ENCODE peak calls at places on chromosomes 2 and 18, in five cellular contexts. K is epithelial cell of proximal tubule, B is cardiac muscle cell, T is Caco-2, S is Panc1. A is an unnamed sample.

GRCh38 chr2:30756051-30756719 is 51.1 kb downstream of the CAPN13 start:
- DNase-seq in T (peak), S (no peak), B (peak), K (no peak), A (peak)

GRCh38 chr18:59646228-59646945 is 50.8 kb downstream of the CCBE1 start:
- DNase-seq in T (no peak), S (no peak), B (no peak), K (no peak), A (no peak)

GRCh38 chr2:109052922-109053321 is 63.9 kb upstream of the EDAR start:
- DNase-seq in T (no peak), B (no peak), S (no peak), K (no peak), A (no peak)

GRCh38 chr2:221642447-221642846 is 70.3 kb upstream of the EPHA4 start:
- DNase-seq in K (no peak), T (no peak), B (no peak), S (no peak), A (no peak)

GRCh38 chr18:31274915-31275314 is 43.0 kb upstream of the DSG1 start:
- DNase-seq in K (peak), S (no peak), B (peak), T (no peak), A (peak)

GRCh38 chr18:9599328-9599727 is 15.0 kb downstream of the PPP4R1 start:
- DNase-seq in K (no peak), T (no peak), S (no peak), B (no peak), A (no peak)

GRCh38 chr2:23562143-23562542 is 177.2 kb downstream of the KLHL29 start:
- DNase-seq in T (no peak), B (no peak), S (no peak), K (no peak), A (no peak)

GRCh38 chr2:163719278-163719677 is 16.5 kb downstream of the FIGN start:
- DNase-seq in T (no peak), K (no peak), B (no peak), S (no peak), A (no peak)

GRCh38 chr2:216651370-216651881 is 18.2 kb downstream of the IGFBP2 start:
- DNase-seq in S (no peak), B (peak), K (no peak), T (no peak), A (no peak)

GRCh38 chr18:3607309-3608098 is 157.5 kb downstream of the TGIF1 start:
- DNase-seq in K (no peak), T (peak), B (no peak), S (no peak), A (no peak)

GRCh38 chr2:54258171-54258570 is 2.1 kb upstream of the TSPYL6 start:
- DNase-seq in B (peak), T (no peak), K (no peak), S (no peak), A (no peak)

GRCh38 chr2:35298493-35298892 is 1057.1 kb upstream of the CRIM1 start:
- DNase-seq in B (peak), T (no peak), K (peak), S (no peak), A (no peak)

GRCh38 chr2:217313386-217313785 is 453.5 kb upstream of the TNP1 start:
- DNase-seq in B (no peak), S (no peak), K (no peak), T (no peak), A (no peak)

GRCh38 chr2:99810241-99810640 is 320.4 kb upstream of the REV1 start:
- DNase-seq in K (no peak), B (no peak), S (no peak), T (peak), A (peak)

GRCh38 chr18:48896875-48897511 is 53.8 kb downstream of the SMAD7 start:
- DNase-seq in B (no peak), K (no peak), T (no peak), S (no peak), A (no peak)

GRCh38 chr2:81324046-81324445 is 1019.5 kb upstream of the LRRTM1 start:
- DNase-seq in K (peak), S (no peak), B (peak), T (peak), A (peak)

GRCh38 chr18:68229351-68229750 is 485.6 kb downstream of the TMX3 start:
- DNase-seq in B (no peak), K (no peak), T (no peak), S (no peak), A (peak)

GRCh38 chr2:98394595-98395153 is 48.4 kb downstream of the CNGA3 start:
- DNase-seq in K (no peak), S (no peak), B (peak), T (no peak), A (no peak)

GRCh38 chr2:62724886-62725711 is 19.6 kb downstream of the EHBP1 start:
- DNase-seq in T (peak), B (no peak), S (no peak), K (no peak), A (no peak)

GRCh38 chr2:90207454-90208058 is 1516.1 kb downstream of the RPIA start:
- DNase-seq in B (peak), S (no peak), K (peak), T (peak), A (no peak)

GRCh38 chr2:233692648-233693047 is at the start of gene UGT1A6:
- DNase-seq in S (no peak), B (no peak), T (no peak), K (no peak), A (no peak)

GRCh38 chr2:176795823-176796222 is 416.8 kb upstream of the HNRNPA3 start:
- DNase-seq in B (no peak), T (no peak), S (no peak), K (no peak), A (no peak)

GRCh38 chr2:207632575-207633492 is 7.6 kb upstream of the METTL21A start:
- DNase-seq in K (peak), T (peak), B (peak), S (no peak), A (no peak)

GRCh38 chr2:23160006-23160405 is 225.0 kb upstream of the KLHL29 start:
- DNase-seq in S (no peak), T (no peak), K (no peak), B (no peak), A (no peak)

GRCh38 chr2:237964578-237965404 is 2.0 kb upstream of the UBE2F start:
- DNase-seq in B (peak), K (no peak), T (no peak), S (no peak), A (no peak)

GRCh38 chr2:237966565-237967462 is at the start of gene UBE2F:
- DNase-seq in B (peak), S (peak), K (peak), T (peak), A (peak)

GRCh38 chr2:237966250-237966564 is 607 bp upstream of the UBE2F start:
- DNase-seq in S (no peak), K (no peak), B (no peak), T (no peak), A (no peak)

GRCh38 chr2:237967463-237967871 is 653 bp downstream of the UBE2F start:
- DNase-seq in B (peak), S (no peak), K (no peak), T (peak), A (no peak)

DNA sequence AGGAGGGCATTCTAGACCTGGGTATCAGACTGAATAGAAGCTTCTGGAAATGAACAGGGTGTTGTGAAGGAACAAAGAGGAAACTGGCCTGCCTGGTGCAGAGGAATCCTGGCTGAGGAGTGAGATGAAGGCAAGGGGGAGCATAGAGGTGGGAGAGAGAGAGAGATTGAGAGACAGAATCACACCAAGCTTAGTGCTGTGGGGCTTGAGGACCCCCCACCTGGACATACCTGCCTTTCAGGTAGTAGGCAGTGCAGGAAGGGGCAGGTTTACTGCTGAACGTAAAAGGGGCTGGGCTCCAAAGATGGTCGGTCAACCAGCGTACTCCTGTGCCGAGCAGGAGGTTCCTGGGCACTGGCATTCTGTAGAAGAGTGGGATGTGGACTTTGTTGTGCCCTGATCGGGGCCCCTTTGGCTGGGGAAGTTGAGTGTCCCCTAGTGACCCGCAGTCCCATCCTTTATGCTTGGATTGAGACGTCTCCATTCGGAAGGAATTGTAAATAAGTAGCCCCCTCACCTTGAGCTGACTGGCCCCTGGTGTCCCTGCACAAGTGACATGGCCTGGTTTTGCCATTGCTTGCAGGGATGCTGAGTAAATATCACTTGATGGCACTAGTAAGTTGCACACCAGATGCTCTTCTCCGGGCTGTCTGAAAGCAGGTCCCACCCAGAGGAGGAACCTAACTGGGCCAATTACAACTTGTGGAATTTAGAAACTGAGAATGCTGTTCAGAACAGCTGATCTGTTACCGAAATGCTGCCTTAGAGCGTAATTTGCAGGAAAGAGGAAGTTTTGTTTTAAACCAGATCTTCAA is 1.4 kb downstream of the UBE2F start:
- DNase-seq in K (peak), S (no peak), T (no peak), B (peak), A (peak)
- H3K4me3 ChIP-seq in K (peak), S (peak), T (peak), B (peak), A (peak)

DNA sequence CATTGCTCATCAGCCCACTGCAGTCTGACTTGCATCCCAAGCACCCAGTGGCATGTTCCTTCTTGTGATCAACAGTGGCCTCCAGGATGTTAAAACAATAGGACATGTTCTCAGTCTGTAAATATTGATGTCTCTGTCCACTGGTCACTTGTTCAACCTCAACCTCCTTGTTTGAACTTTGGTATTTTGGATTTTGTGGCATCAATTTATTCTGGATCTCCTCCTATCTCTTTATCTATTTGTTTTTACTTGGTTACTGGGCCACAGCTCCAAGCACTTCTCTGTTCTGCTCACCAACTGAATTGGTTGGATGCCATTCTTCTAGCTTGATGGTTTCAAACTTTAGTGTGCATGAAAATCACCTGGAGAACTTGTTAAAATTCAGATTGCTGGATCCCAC is 1414.8 kb upstream of the CELF4 start:
- DNase-seq in S (no peak), T (no peak), B (no peak), K (no peak), A (peak)
- TF ChIP-seq CTCF in S (no peak), T (no peak), B (no peak), K (no peak), A (no peak)

GRCh38 chr2:8513601-8514273 is 168.1 kb upstream of the ID2 start:
- DNase-seq in T (no peak), B (no peak), K (no peak), S (no peak), A (no peak)

GRCh38 chr2:8515390-8515761 is 166.5 kb upstream of the ID2 start:
- DNase-seq in T (no peak), K (no peak), S (no peak), B (no peak), A (no peak)

GRCh38 chr2:8515864-8516533 is 165.9 kb upstream of the ID2 start:
- DNase-seq in T (peak), B (no peak), S (no peak), K (no peak), A (no peak)

GRCh38 chr2:8514748-8515389 is 167.0 kb upstream of the ID2 start:
- DNase-seq in K (no peak), T (no peak), B (no peak), S (no peak), A (no peak)

GRCh38 chr2:8514274-8514662 is 167.6 kb upstream of the ID2 start:
- DNase-seq in T (no peak), S (no peak), K (no peak), B (no peak), A (no peak)
- H3K4me3 ChIP-seq in T (no peak), S (no peak), K (no peak), B (no peak), A (no peak)

DNA sequence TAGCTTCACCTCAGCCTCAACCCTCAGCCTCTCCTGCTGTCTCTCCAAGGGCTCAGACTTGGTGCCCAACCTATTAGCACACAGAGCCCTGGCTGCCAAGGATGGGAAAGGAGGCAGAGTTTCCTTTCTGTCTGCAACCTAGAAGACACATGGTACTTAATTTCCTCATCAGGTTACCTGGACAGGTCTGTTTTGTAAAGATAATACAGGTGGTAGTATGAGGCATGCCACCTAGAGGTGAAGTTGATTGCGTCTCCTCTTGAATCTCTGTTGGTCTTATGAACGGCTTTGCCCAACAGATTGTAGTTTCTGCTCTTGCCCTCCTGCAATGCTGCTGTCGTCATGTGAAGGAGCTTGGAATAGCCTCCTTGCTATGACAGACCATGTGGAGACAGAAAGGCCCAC is 44.5 kb upstream of the RMND5A start:
- DNase-seq in K (no peak), S (no peak), T (peak), B (no peak), A (peak)
- TF ChIP-seq CTCF in K (peak), S (peak), T (peak), B (no peak), A (peak)

GRCh38 chr2:203710211-203710610 is 3.8 kb downstream of the CD28 start:
- DNase-seq in B (no peak), T (no peak), K (no peak), S (no peak), A (no peak)
- H3K4me3 ChIP-seq in B (no peak), T (no peak), K (no peak), S (no peak), A (no peak)

GRCh38 chr18:79749251-79750191 is 48.2 kb upstream of the KCNG2 start:
- DNase-seq in B (peak), T (no peak), K (no peak), S (no peak), A (no peak)

GRCh38 chr18:79748321-79749157 is 49.2 kb upstream of the KCNG2 start:
- DNase-seq in B (no peak), K (no peak), S (no peak), T (no peak), A (no peak)

GRCh38 chr18:79746730-79747129 is 51.0 kb upstream of the KCNG2 start:
- DNase-seq in S (no peak), K (no peak), B (no peak), T (no peak), A (no peak)

GRCh38 chr18:79744625-79745024 is 53.1 kb upstream of the KCNG2 start:
- DNase-seq in B (no peak), S (no peak), K (no peak), T (no peak), A (no peak)

GRCh38 chr18:79747156-79747845 is 50.4 kb upstream of the KCNG2 start:
- DNase-seq in S (no peak), T (no peak), B (no peak), K (no peak), A (no peak)
- TF ChIP-seq CTCF in S (no peak), T (no peak), B (no peak), K (no peak), A (no peak)